ENCODE peak calls at places on chromosomes 5 and 9, in eight cellular contexts. F, S, D, A, V, K, C and X are unnamed samples.

GRCh38 chr5:72817076-72817476 is 615 bp downstream of the TNPO1 start:
- DNase-seq in V (peak; percentile 31), C (no peak), A (peak; percentile 86), K (peak; percentile 68), D (peak; percentile 41), S (peak; percentile 60), F (no peak), X (peak; percentile 74)

GRCh38 chr5:78547731-78548189 is 100.8 kb downstream of the LHFPL2 start:
- DNase-seq in K (no peak), S (peak; percentile 53), A (peak; percentile 94), F (no peak), D (peak; percentile 65), C (no peak), V (no peak), X (no peak)

GRCh38 chr9:92730897-92731296 is 33.7 kb downstream of the BICD2 start:
- DNase-seq in C (no peak), S (no peak), F (no peak), D (no peak), K (peak; percentile 13), V (no peak), A (peak; percentile 53), X (no peak)

GRCh38 chr5:170143091-170143490 is 37.4 kb downstream of the FOXI1 start:
- DNase-seq in K (no peak), D (no peak), F (no peak), A (no peak), V (no peak), C (no peak), S (no peak), X (no peak)

GRCh38 chr5:32329395-32329834 is 16.7 kb upstream of the MTMR12 start:
- DNase-seq in D (no peak), S (peak; percentile 63), A (no peak), F (no peak), V (peak; percentile 77), C (no peak), K (peak; percentile 59), X (peak; percentile 87)

GRCh38 chr5:92637960-92638359 is 943.1 kb downstream of the NR2F1-AS1 start:
- DNase-seq in C (no peak), D (no peak), F (no peak), S (no peak), A (no peak), V (no peak), K (no peak), X (no peak)

GRCh38 chr5:172074896-172075295 is 68.5 kb upstream of the FBXW11 start:
- DNase-seq in K (no peak), D (no peak), C (no peak), A (no peak), V (no peak), F (no peak), S (no peak), X (no peak)

GRCh38 chr9:133522073-133522910 is 2.5 kb downstream of the MYMK start:
- DNase-seq in K (no peak), F (no peak), V (no peak), S (no peak), C (no peak), D (no peak), A (no peak), X (no peak)

GRCh38 chr9:90114641-90115040 is 509.8 kb downstream of the GADD45G start:
- DNase-seq in K (no peak), S (no peak), C (no peak), A (no peak), D (no peak), F (no peak), V (no peak), X (no peak)

GRCh38 chr5:135013947-135014570 is 20.0 kb downstream of the PITX1 start:
- DNase-seq in C (no peak), K (no peak), A (peak; percentile 83), V (no peak), S (peak; percentile 11), D (peak; percentile 55), F (no peak), X (peak; percentile 18)

GRCh38 chr9:76730795-76731194 is 33.4 kb upstream of the PCA3 start:
- DNase-seq in D (no peak), C (no peak), A (no peak), K (no peak), V (no peak), S (no peak), F (no peak), X (no peak)

GRCh38 chr5:39541920-39542319 is 117.1 kb upstream of the DAB2 start:
- DNase-seq in D (no peak), V (no peak), K (no peak), C (no peak), F (no peak), A (no peak), S (no peak), X (no peak)

GRCh38 chr5:146395233-146395632 is 51.9 kb upstream of the TCERG1 start:
- DNase-seq in K (no peak), C (no peak), A (no peak), F (no peak), S (peak; percentile 26), D (no peak), V (no peak), X (no peak)

GRCh38 chr5:73692166-73692640 is 66.2 kb downstream of the ARHGEF28 start:
- DNase-seq in S (no peak), D (peak; percentile 18), C (no peak), F (no peak), K (no peak), V (no peak), A (no peak), X (no peak)